ENCODE peak calls at places on chromosome 9, in seven cellular contexts. V is gastrocnemius medialis, D is left lung, Y is neural progenitor cell, X is pancreas, G is ovary, Z is A673. N is an unnamed sample. For H3K9me3, the result is how much of the 10 kb centered on the place peaks cover.

GRCh38 chr9:134535171-134535570 is 106.4 kb upstream of the COL5A1 start:
- DNase-seq in V (no peak), D (peak), Y (no peak), X (no peak), G (no peak), Z (no peak), N (no peak)

GRCh38 chr9:12464910-12465512 is 228.2 kb upstream of the TYRP1 start:
- DNase-seq in V (no peak), D (no peak), Y (peak), X (no peak), G (no peak), Z (peak), N (peak)

GRCh38 chr9:124008307-124008854 is 3.2 kb upstream of the LHX2 start:
- DNase-seq in V (no peak), D (no peak), Y (peak), X (peak), G (no peak), Z (no peak), N (no peak)

GRCh38 chr9:74496819-74497749 is at the start of gene RORB:
- DNase-seq in V (peak), D (peak), Y (peak), X (peak), G (no peak), Z (peak), N (peak)

GRCh38 chr9:37715260-37715659 is 38.3 kb upstream of the TRMT10B start:
- DNase-seq in V (no peak), D (no peak), Y (no peak), X (no peak), G (no peak), Z (no peak), N (no peak)

GRCh38 chr9:75683591-75683990 is 206.9 kb upstream of the PCSK5 start:
- DNase-seq in V (no peak), D (no peak), Y (no peak), X (no peak), G (no peak), Z (no peak), N (no peak)

GRCh38 chr9:69583641-69584234 is 88.4 kb downstream of the APBA1 start:
- DNase-seq in V (no peak), D (no peak), Y (no peak), X (no peak), G (no peak), Z (no peak), N (peak)

GRCh38 chr9:111991179-111991578 is 94.6 kb downstream of the UGCG start:
- DNase-seq in V (no peak), D (no peak), Y (no peak), X (no peak), G (no peak), Z (no peak), N (no peak)

GRCh38 chr9:37380570-37380969 is 41.9 kb upstream of the GRHPR start:
- DNase-seq in V (no peak), D (no peak), Y (no peak), X (no peak), G (no peak), Z (no peak), N (no peak)

GRCh38 chr9:21682981-21683380 is 119.5 kb upstream of the MTAP start:
- DNase-seq in V (no peak), D (no peak), Y (no peak), X (no peak), G (no peak), Z (peak), N (no peak)

GRCh38 chr9:108241384-108241783 is 614.4 kb downstream of the ACTL7B start:
- DNase-seq in V (no peak), D (no peak), Y (peak), X (no peak), G (no peak), Z (no peak), N (peak)

GRCh38 chr9:87137718-87138117 is 190.4 kb upstream of the GAS1 start:
- DNase-seq in V (no peak), D (no peak), Y (no peak), X (no peak), G (no peak), Z (no peak), N (no peak)

GRCh38 chr9:114691046-114691955 is 9.3 kb upstream of the TEX48 start:
- DNase-seq in V (no peak), D (no peak), Y (no peak), X (no peak), G (no peak), Z (peak), N (no peak)

GRCh38 chr9:78923966-78924659 is 627.2 kb downstream of the PSAT1 start:
- DNase-seq in V (no peak), D (no peak), Y (no peak), X (no peak), G (no peak), Z (no peak), N (no peak)

GRCh38 chr9:19028835-19029451 is 4.1 kb downstream of the SAXO1 start:
- DNase-seq in V (no peak), D (no peak), Y (peak), X (no peak), G (no peak), Z (peak), N (peak)

GRCh38 chr9:134136117-134136996 is 475 bp downstream of the WDR5 start:
- DNase-seq in V (no peak), D (no peak), Y (peak), X (peak), G (peak), Z (no peak), N (no peak)

GRCh38 chr9:133658442-133659431 is 22.6 kb downstream of the DBH start:
- DNase-seq in V (no peak), D (no peak), Y (peak), X (peak), G (no peak), Z (peak), N (peak)

GRCh38 chr9:12722131-12722530 is 28.9 kb downstream of the TYRP1 start:
- DNase-seq in V (no peak), D (no peak), Y (no peak), X (no peak), G (no peak), Z (no peak), N (no peak)

GRCh38 chr9:98774746-98775145 is 21.6 kb downstream of the ANKS6 start:
- DNase-seq in V (no peak), D (no peak), Y (peak), X (no peak), G (no peak), Z (no peak), N (no peak)

GRCh38 chr9:109166771-109167601 is at the start of gene FRRS1L:
- DNase-seq in V (no peak), D (no peak), Y (peak), X (peak), G (peak), Z (no peak), N (no peak)

GRCh38 chr9:88388203-88388885 is at the start of gene SPIN1:
- DNase-seq in V (peak), D (peak), Y (peak), X (peak), G (peak), Z (peak), N (peak)

GRCh38 chr9:79280691-79281090 is 291.1 kb upstream of the TLE4 start:
- DNase-seq in V (no peak), D (peak), Y (no peak), X (no peak), G (no peak), Z (no peak), N (no peak)

GRCh38 chr9:86098793-86099694 is at the start of gene GOLM1:
- DNase-seq in V (no peak), D (peak), Y (peak), X (peak), G (peak), Z (peak), N (peak)

GRCh38 chr9:85268024-85268610 is 473.6 kb downstream of the AGTPBP1 start:
- DNase-seq in V (no peak), D (no peak), Y (no peak), X (no peak), G (no peak), Z (no peak), N (no peak)

GRCh38 chr9:38363589-38363925 is 28.9 kb upstream of the ALDH1B1 start:
- DNase-seq in V (no peak), D (no peak), Y (no peak), X (no peak), G (no peak), Z (no peak), N (no peak)

GRCh38 chr9:104091708-104092107 is 2.4 kb upstream of the SMC2 start:
- DNase-seq in V (peak), D (peak), Y (peak), X (no peak), G (no peak), Z (peak), N (no peak)

GRCh38 chr9:133969681-133970580 is 22.2 kb downstream of the VAV2 start:
- DNase-seq in V (no peak), D (no peak), Y (no peak), X (peak), G (no peak), Z (no peak), N (peak)

GRCh38 chr9:69981686-69982450 is 61.8 kb upstream of the MAMDC2 start:
- DNase-seq in V (no peak), D (no peak), Y (peak), X (no peak), G (no peak), Z (peak), N (no peak)

GRCh38 chr9:114852050-114852594 is 46.3 kb upstream of the TNFSF15 start:
- DNase-seq in V (no peak), D (peak), Y (no peak), X (no peak), G (no peak), Z (no peak), N (no peak)

GRCh38 chr9:115157245-115157674 is 39.3 kb upstream of the TNC start:
- DNase-seq in V (no peak), D (no peak), Y (no peak), X (no peak), G (no peak), Z (no peak), N (no peak)

GRCh38 chr9:131943397-131943796 is 136.3 kb downstream of the MED27 start:
- DNase-seq in V (no peak), D (no peak), Y (no peak), X (no peak), G (no peak), Z (no peak), N (no peak)

GRCh38 chr9:90499741-90500140 is 142.9 kb downstream of the DIRAS2 start:
- DNase-seq in V (no peak), D (no peak), Y (no peak), X (no peak), G (no peak), Z (no peak), N (no peak)

GRCh38 chr9:123368023-123368422 is 12.0 kb downstream of the CRB2 start:
- DNase-seq in V (no peak), D (no peak), Y (no peak), X (peak), G (no peak), Z (no peak), N (no peak)

DNA sequence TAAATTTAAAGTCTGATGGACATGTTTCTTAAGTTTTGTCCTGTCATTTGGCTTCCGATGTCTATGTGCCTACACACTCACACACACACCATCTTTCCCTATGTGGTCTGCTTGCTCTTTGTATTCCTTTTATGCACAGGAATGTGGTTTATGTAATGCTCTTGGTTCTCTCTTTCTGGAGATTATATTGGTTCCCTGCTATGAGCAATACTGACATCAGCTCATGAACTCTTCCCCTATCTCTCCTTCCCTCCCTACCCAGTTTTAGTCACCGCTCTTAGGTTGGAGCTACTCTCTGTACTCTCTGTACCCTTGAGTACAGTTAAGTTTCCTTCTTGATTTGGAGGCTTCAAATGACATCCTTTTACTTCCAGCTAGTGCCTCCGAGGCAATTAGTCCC is 77.9 kb upstream of the MVB12B start:
- DNase-seq in V (no peak), D (no peak), Y (no peak), X (no peak), G (no peak), Z (no peak), N (no peak)
- H3K9me3 ChIP-seq in V (under half), D (under half), Y (under half), X (under half), G (under half), Z (under half), N (under half)

DNA sequence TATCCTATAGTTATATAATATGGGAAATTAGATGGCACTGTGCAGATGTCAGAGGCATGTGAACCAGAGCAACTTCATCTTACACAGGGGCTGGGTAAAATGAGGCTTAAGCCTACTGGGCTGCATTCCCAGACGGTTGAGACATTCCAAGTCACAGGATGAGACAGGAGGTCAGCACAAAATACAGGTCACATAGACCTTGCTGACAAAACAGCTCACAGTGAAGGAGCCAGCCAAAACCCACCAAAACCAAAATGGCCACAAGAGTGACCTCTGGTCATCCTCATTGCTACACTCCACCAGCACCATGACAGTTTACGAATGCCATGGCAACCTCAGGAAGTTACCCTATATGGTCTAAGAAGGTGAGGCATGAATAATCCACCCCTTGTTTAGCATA is 479.4 kb downstream of the TLR4 start:
- DNase-seq in V (no peak), D (no peak), Y (no peak), X (no peak), G (no peak), Z (no peak), N (no peak)
- H3K9me3 ChIP-seq in V (under half), D (under half), Y (under half), X (under half), G (under half), Z (under half), N (under half)

GRCh38 chr9:65430221-65430620 is 145.2 kb upstream of the FOXD4L5 start:
- DNase-seq in V (no peak), D (no peak), Y (no peak), X (no peak), G (no peak), Z (no peak), N (no peak)

GRCh38 chr9:65420771-65421170 is 135.8 kb upstream of the FOXD4L5 start:
- DNase-seq in V (no peak), D (no peak), Y (no peak), X (peak), G (no peak), Z (no peak), N (no peak)

GRCh38 chr9:65432051-65432450 is 147.0 kb upstream of the FOXD4L5 start:
- DNase-seq in V (no peak), D (no peak), Y (no peak), X (no peak), G (no peak), Z (no peak), N (no peak)

GRCh38 chr9:65426231-65426630 is 141.2 kb upstream of the FOXD4L5 start:
- DNase-seq in V (no peak), D (no peak), Y (no peak), X (peak), G (no peak), Z (no peak), N (no peak)
- H3K9me3 ChIP-seq in V (under half), D (under half), Y (under half), X (under half), G (under half), Z (under half), N (under half)

DNA sequence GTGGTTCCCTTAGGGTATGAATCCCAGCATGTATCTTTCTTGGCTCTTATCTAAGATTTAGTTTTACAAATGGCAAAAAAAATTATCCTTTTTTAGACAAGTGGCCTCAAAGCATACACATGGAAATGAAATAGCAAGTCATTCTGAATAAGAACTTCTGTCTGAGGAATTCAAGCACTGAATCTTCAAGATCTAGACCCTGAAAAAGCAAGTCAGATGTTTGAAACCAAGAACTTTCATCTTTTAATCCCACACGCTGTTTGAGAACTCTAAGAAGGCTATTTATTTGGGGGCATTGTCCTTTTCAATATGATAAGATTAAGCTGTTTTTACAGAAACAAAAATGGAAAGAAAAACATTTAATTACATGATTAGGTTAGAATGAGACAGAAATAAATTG is 549.2 kb upstream of the CYLC2 start:
- DNase-seq in V (no peak), D (no peak), Y (no peak), X (no peak), G (no peak), Z (no peak), N (no peak)
- H3K9me3 ChIP-seq in V (under half), D (under half), Y (under half), X (under half), G (under half), Z (under half), N (under half)

DNA sequence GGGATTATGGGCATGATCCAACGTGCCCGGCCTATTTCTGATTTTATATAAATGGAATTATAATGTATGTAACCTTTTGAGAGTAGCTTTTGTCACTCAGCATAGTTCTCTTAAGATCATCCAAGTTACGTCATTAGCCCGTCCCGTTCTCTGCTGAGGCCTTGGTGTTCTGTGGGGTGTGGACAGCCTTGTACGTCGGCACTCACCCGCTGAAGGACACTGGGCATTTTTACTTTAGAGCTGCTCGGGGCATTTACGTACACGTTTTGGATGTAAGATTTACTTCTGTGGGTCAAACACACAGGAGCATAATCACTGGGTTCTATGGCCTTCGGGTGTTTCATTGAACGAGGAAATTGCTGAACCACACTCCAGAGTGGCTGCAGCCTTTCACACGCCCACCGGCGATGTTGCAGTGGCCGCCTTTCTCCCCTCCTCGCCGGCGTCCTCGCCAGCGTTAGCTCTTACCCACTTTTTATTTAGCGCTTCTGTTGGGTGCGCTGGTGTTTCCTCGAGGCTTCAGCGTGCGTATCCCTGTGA is 101.8 kb downstream of the EHMT1 start:
- DNase-seq in V (no peak), D (no peak), Y (no peak), X (no peak), G (no peak), Z (no peak), N (no peak)
- H3K9me3 ChIP-seq in V (under half), D (under half), Y (under half), X (under half), G (under half), Z (under half), N (under half)

GRCh38 chr9:125660557-125660956 is 46.5 kb downstream of the MAPKAP1 start:
- DNase-seq in V (no peak), D (no peak), Y (no peak), X (no peak), G (no peak), Z (no peak), N (no peak)

GRCh38 chr9:125655691-125656410 is 51.2 kb downstream of the MAPKAP1 start:
- DNase-seq in V (no peak), D (no peak), Y (peak), X (no peak), G (no peak), Z (no peak), N (no peak)

GRCh38 chr9:125659954-125660353 is 47.1 kb downstream of the MAPKAP1 start:
- DNase-seq in V (no peak), D (no peak), Y (no peak), X (no peak), G (no peak), Z (no peak), N (no peak)

GRCh38 chr9:125663127-125663526 is 43.9 kb downstream of the MAPKAP1 start:
- DNase-seq in V (no peak), D (no peak), Y (no peak), X (no peak), G (no peak), Z (peak), N (no peak)

DNA sequence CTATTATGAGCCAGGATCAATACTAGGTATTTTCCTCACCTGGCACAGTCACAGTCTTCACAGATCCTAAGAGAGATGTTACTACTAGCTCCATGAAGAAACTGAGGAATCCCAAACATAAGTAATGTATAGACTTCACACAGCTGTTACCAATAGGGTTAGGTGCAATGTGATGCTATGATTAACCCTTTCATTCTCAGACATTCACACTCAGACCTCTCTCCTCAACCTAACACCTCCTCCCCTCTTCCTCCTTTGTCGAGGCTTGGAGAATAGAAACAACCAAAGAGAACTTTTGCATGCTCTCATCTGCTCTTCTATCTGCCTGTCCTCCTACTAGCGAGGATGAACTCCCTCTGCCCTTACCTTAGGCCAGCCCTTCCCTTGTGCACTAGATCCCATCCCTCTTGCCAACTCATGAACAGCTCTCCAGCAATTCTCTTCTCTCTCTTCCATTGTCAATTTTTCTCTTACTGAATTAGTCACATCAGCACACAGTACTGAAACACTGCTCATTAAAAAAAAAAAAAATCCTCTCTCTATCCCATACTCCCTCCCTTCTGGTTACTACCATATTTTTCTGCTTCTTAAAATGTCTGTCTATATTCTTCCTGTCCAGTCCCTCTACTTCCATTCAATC is 47.7 kb downstream of the MAPKAP1 start:
- DNase-seq in V (no peak), D (no peak), Y (no peak), X (no peak), G (no peak), Z (no peak), N (no peak)
- H3K9me3 ChIP-seq in V (under half), D (under half), Y (under half), X (under half), G (under half), Z (under half), N (under half)